ENCODE peak calls at places on chromosomes 7 and 10, in four cellular contexts. C is C1 segment of cervical spinal cord, X is epithelial cell of esophagus, Q is caudate nucleus. S is an unnamed sample.

GRCh38 chr7:30911561-30911969 is at the start of gene AQP1:
- DNase-seq in Q (peak), C (no peak), X (no peak), S (no peak)

GRCh38 chr10:35876248-35876647 is 234.2 kb upstream of the FZD8 start:
- DNase-seq in Q (no peak), C (no peak), X (no peak), S (no peak)

GRCh38 chr7:29167721-29168120 is 21.4 kb upstream of the CPVL start:
- DNase-seq in Q (no peak), C (no peak), X (no peak), S (no peak)

GRCh38 chr10:73625004-73625883 is 16.0 kb downstream of the MYOZ1 start:
- DNase-seq in C (no peak), X (peak), Q (no peak), S (no peak)

GRCh38 chr7:121696954-121697353 is 176.0 kb upstream of the PTPRZ1 start:
- DNase-seq in C (no peak), X (no peak), Q (no peak), S (no peak)

GRCh38 chr7:69597278-69598076 is 798 bp upstream of the AUTS2 start:
- DNase-seq in Q (no peak), X (no peak), C (no peak), S (peak)

GRCh38 chr10:102752266-102752930 is 8.7 kb downstream of the WBP1L start:
- DNase-seq in C (no peak), Q (no peak), X (no peak), S (peak)

GRCh38 chr7:47594406-47594805 is 12.5 kb upstream of the TNS3 start:
- DNase-seq in C (no peak), X (no peak), Q (no peak), S (no peak)

GRCh38 chr7:104963991-104964385 is 50.0 kb upstream of the KMT2E start:
- DNase-seq in Q (no peak), C (no peak), X (peak), S (no peak)

GRCh38 chr10:34775044-34775637 is 40.0 kb downstream of the PARD3 start:
- DNase-seq in Q (no peak), C (no peak), X (no peak), S (no peak)

GRCh38 chr7:12436896-12437535 is 33.4 kb upstream of the VWDE start:
- DNase-seq in X (peak), C (no peak), Q (peak), S (no peak)

GRCh38 chr7:98879198-98879988 is 1.1 kb downstream of the TRRAP start:
- DNase-seq in Q (no peak), C (no peak), X (peak), S (peak)

GRCh38 chr7:105097619-105098018 is 83.6 kb downstream of the KMT2E start:
- DNase-seq in X (peak), C (no peak), Q (no peak), S (no peak)

GRCh38 chr7:2759736-2760097 is 71.7 kb downstream of the AMZ1 start:
- DNase-seq in X (no peak), Q (peak), C (no peak), S (no peak)

GRCh38 chr10:80405636-80406035 is 2.7 kb upstream of the PRXL2A start:
- DNase-seq in Q (no peak), C (no peak), X (no peak), S (no peak)